ENCODE peak calls at places on chromosomes 5 and 9, in four cellular contexts. U, X, M and D are unnamed samples. For H3K4me1, the result is how much of the 10 kb centered on the place peaks cover.

GRCh38 chr5:174951151-174951780 is 226.9 kb downstream of the MSX2 start:
- DNase-seq in U (no peak), X (peak), M (peak), D (peak)

GRCh38 chr9:101028346-101029299 is at the start of gene PLPPR1:
- DNase-seq in U (peak), X (peak), M (peak), D (peak)

GRCh38 chr9:88791105-88791805 is 200.0 kb upstream of the S1PR3 start:
- DNase-seq in U (no peak), X (no peak), M (no peak), D (no peak)

GRCh38 chr5:123344819-123345426 is 78.3 kb downstream of the CEP120 start:
- DNase-seq in U (no peak), X (no peak), M (peak), D (no peak)

GRCh38 chr5:43036856-43037711 is 3.0 kb downstream of the ANXA2R start:
- DNase-seq in U (peak), X (no peak), M (no peak), D (no peak)

GRCh38 chr5:15791274-15791673 is 291.3 kb downstream of the FBXL7 start:
- DNase-seq in U (no peak), X (no peak), M (no peak), D (no peak)

GRCh38 chr9:100911273-100911672 is 117.3 kb upstream of the PLPPR1 start:
- DNase-seq in U (no peak), X (no peak), M (no peak), D (no peak)

GRCh38 chr9:96411129-96411820 is 6.9 kb downstream of the ZNF367 start:
- DNase-seq in U (no peak), X (no peak), M (no peak), D (no peak)

GRCh38 chr9:111925017-111925770 is 28.6 kb downstream of the UGCG start:
- DNase-seq in U (no peak), X (no peak), M (no peak), D (no peak)

GRCh38 chr5:73702951-73703350 is 77.0 kb downstream of the ARHGEF28 start:
- DNase-seq in U (no peak), X (no peak), M (no peak), D (no peak)

GRCh38 chr5:142697846-142698245 is 12.0 kb upstream of the FGF1 start:
- DNase-seq in U (no peak), X (no peak), M (peak), D (no peak)

GRCh38 chr9:130275156-130275555 is 9.6 kb downstream of the HMCN2 start:
- DNase-seq in U (no peak), X (no peak), M (no peak), D (no peak)

GRCh38 chr5:74184649-74185048 is 455.9 kb downstream of the ENC1 start:
- DNase-seq in U (no peak), X (no peak), M (no peak), D (no peak)

GRCh38 chr9:94860678-94861588 is 134.4 kb downstream of the AOPEP start:
- DNase-seq in U (peak), X (no peak), M (no peak), D (no peak)

GRCh38 chr5:42919600-42919999 is 107.9 kb upstream of the SELENOP start:
- DNase-seq in U (no peak), X (no peak), M (no peak), D (no peak)

GRCh38 chr9:17656889-17657288 is 78.0 kb downstream of the SH3GL2 start:
- DNase-seq in U (no peak), X (no peak), M (no peak), D (no peak)

GRCh38 chr5:10249948-10250803 is at the start of gene CCT5:
- DNase-seq in U (peak), X (peak), M (peak), D (peak)

GRCh38 chr9:116935149-116935897 is 248.2 kb downstream of the TRIM32 start:
- DNase-seq in U (no peak), X (no peak), M (no peak), D (no peak)

GRCh38 chr9:35518981-35519679 is 29.2 kb downstream of the RUSC2 start:
- DNase-seq in U (no peak), X (no peak), M (no peak), D (no peak)

GRCh38 chr5:28014779-28015178 is 976.4 kb upstream of the CDH9 start:
- DNase-seq in U (no peak), X (peak), M (no peak), D (no peak)

GRCh38 chr9:71765693-71766092 is 2.6 kb downstream of the CEMIP2 start:
- DNase-seq in U (no peak), X (no peak), M (no peak), D (no peak)
- H3K4me1 ChIP-seq in U (half or more), X (under half), M (under half), D (under half)

GRCh38 chr5:120463026-120463770 is 902 bp upstream of the PRR16 start:
- DNase-seq in U (no peak), X (no peak), M (no peak), D (no peak)
- H3K4me3 ChIP-seq in U (no peak), X (peak), M (no peak), D (no peak)

DNA sequence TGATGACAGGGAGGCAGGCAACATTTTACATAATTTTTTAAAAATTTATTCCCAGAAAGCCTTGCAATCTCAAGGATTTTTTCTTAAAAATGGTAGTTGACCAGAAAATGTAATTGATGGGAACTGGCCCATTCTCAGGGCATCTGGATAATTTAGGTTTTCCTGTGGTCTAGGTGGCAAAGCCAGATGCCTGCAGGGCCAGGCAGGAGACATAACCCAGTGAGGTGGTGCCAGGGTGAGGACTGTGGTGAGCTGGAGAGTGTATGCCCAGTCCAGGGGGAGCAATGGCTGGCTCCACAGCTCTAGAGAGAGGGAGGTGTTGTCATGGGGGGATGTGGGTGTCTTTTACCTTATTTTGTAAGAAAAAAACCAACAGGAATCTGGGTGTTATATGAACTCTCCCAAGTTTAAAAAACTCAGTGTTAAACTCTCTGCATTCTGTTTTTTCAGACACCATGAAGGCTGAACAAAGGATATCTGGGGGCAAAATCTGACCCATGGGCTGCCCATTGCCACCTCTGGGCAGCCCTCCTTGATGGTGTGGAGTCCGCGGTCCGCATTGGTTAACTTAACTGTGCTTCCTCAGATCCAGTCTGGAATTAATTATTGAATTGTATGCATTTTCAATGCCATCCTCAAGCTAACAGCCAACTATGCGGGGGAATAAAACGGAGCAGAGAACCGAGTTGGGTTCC is 43.9 kb downstream of the BOD1 start:
- DNase-seq in U (no peak), X (no peak), M (no peak), D (no peak)
- TF ChIP-seq CTCF in U (no peak), X (no peak), M (no peak), D (no peak)

GRCh38 chr5:96743065-96743768 is 64.5 kb downstream of the ERAP1 start:
- DNase-seq in U (no peak), X (no peak), M (no peak), D (no peak)

GRCh38 chr5:96745025-96745424 is 62.7 kb downstream of the ERAP1 start:
- DNase-seq in U (no peak), X (no peak), M (no peak), D (no peak)

GRCh38 chr5:96742519-96742918 is 65.2 kb downstream of the ERAP1 start:
- DNase-seq in U (no peak), X (no peak), M (no peak), D (no peak)

GRCh38 chr5:96745844-96746531 is 61.8 kb downstream of the ERAP1 start:
- DNase-seq in U (no peak), X (no peak), M (no peak), D (no peak)

GRCh38 chr5:96743805-96744559 is 63.8 kb downstream of the ERAP1 start:
- DNase-seq in U (no peak), X (no peak), M (no peak), D (no peak)
- H3K4me1 ChIP-seq in U (under half), X (under half), M (under half), D (under half)